ENCODE peak calls at places on chromosomes 2 and 18, in seven cellular contexts. A is NCI-H774, K is colonic mucosa, W is spleen, Z is left lobe of liver, X is NCI-H1694, S is trophoblast cell. B is an unnamed sample.

GRCh38 chr2:18465979-18466378 is 94.5 kb downstream of the RDH14 start:
- DNase-seq in A (no peak), K (no peak), W (no peak), Z (no peak), X (no peak), S (no peak), B (no peak)

GRCh38 chr2:85558160-85558559 is 3.1 kb downstream of the GGCX start:
- DNase-seq in A (no peak), K (no peak), W (no peak), Z (no peak), X (no peak), S (no peak), B (no peak)

GRCh38 chr18:62183578-62184195 is 3.2 kb downstream of the PIGN start:
- DNase-seq in A (peak), K (peak), W (no peak), Z (no peak), X (peak), S (peak), B (no peak)

GRCh38 chr2:47065771-47066380 is 89.2 kb downstream of the STPG4 start:
- DNase-seq in A (no peak), K (peak), W (no peak), Z (no peak), X (no peak), S (no peak), B (no peak)

GRCh38 chr2:102126660-102127059 is 15.9 kb upstream of the IL1R1 start:
- DNase-seq in A (no peak), K (no peak), W (no peak), Z (no peak), X (no peak), S (no peak), B (no peak)

GRCh38 chr2:6791682-6792081 is 74.0 kb downstream of the CMPK2 start:
- DNase-seq in A (no peak), K (no peak), W (no peak), Z (no peak), X (no peak), S (no peak), B (no peak)

GRCh38 chr2:227436436-227436835 is 35.5 kb upstream of the AGFG1 start:
- DNase-seq in A (no peak), K (no peak), W (no peak), Z (no peak), X (no peak), S (no peak), B (no peak)

GRCh38 chr18:55559735-55560134 is 28.3 kb downstream of the TCF4 start:
- DNase-seq in A (no peak), K (no peak), W (no peak), Z (no peak), X (no peak), S (no peak), B (no peak)

GRCh38 chr2:305366-305765 is 17.5 kb upstream of the ALKAL2 start:
- DNase-seq in A (no peak), K (no peak), W (no peak), Z (no peak), X (no peak), S (no peak), B (no peak)

GRCh38 chr2:110173523-110173922 is 31.3 kb downstream of the NPHP1 start:
- DNase-seq in A (no peak), K (no peak), W (no peak), Z (no peak), X (no peak), S (no peak), B (no peak)

GRCh38 chr2:85794491-85795121 is 40.8 kb downstream of the ATOH8 start:
- DNase-seq in A (no peak), K (no peak), W (peak), Z (no peak), X (peak), S (no peak), B (no peak)

GRCh38 chr18:79982736-79983135 is 5.6 kb downstream of the TXNL4A start:
- DNase-seq in A (no peak), K (no peak), W (no peak), Z (no peak), X (no peak), S (no peak), B (no peak)

GRCh38 chr2:29618024-29618423 is 303.4 kb downstream of the ALK start:
- DNase-seq in A (no peak), K (no peak), W (no peak), Z (no peak), X (no peak), S (no peak), B (no peak)

GRCh38 chr2:71889991-71890684 is 257.5 kb downstream of the CYP26B1 start:
- DNase-seq in A (no peak), K (no peak), W (no peak), Z (no peak), X (no peak), S (no peak), B (no peak)

GRCh38 chr2:150653351-150653750 is 165.9 kb upstream of the RND3 start:
- DNase-seq in A (no peak), K (no peak), W (no peak), Z (no peak), X (no peak), S (no peak), B (no peak)

GRCh38 chr2:225993430-225993829 is 593.9 kb downstream of the NYAP2 start:
- DNase-seq in A (no peak), K (no peak), W (no peak), Z (no peak), X (no peak), S (no peak), B (no peak)

GRCh38 chr18:7814754-7815315 is 247.7 kb downstream of the PTPRM start:
- DNase-seq in A (no peak), K (no peak), W (no peak), Z (no peak), X (no peak), S (no peak), B (no peak)

GRCh38 chr2:159456500-159457426 is 159.6 kb downstream of the BAZ2B start:
- DNase-seq in A (no peak), K (no peak), W (no peak), Z (no peak), X (no peak), S (peak), B (no peak)

GRCh38 chr2:79982445-79982844 is 322.1 kb downstream of the LRRTM1 start:
- DNase-seq in A (no peak), K (peak), W (no peak), Z (no peak), X (no peak), S (no peak), B (no peak)